ENCODE peak calls at places on chromosomes 1 and 21, in six cellular contexts. U is A549, I is left lung, H is tibial artery, M is MCF 10A, J is ascending aorta. D is an unnamed sample.

GRCh38 chr1:65055754-65056153 is 89.4 kb upstream of the JAK1 start:
- DNase-seq in U (no peak), I (no peak), H (no peak), M (no peak), J (no peak), D (peak)

GRCh38 chr1:71343686-71344416 is 263.0 kb upstream of the ZRANB2 start:
- DNase-seq in U (no peak), I (no peak), H (no peak), M (no peak), J (no peak), D (peak)

GRCh38 chr1:12370241-12370980 is 140.6 kb downstream of the VPS13D start:
- DNase-seq in U (no peak), I (no peak), H (no peak), M (no peak), J (no peak), D (no peak)

GRCh38 chr1:87143413-87144135 is 185.1 kb upstream of the LMO4 start:
- DNase-seq in U (no peak), I (no peak), H (no peak), M (no peak), J (no peak), D (no peak)

GRCh38 chr1:29679316-29679715 is 443.0 kb downstream of the PTPRU start:
- DNase-seq in U (no peak), I (no peak), H (peak), M (no peak), J (no peak), D (no peak)

GRCh38 chr21:41961282-41961701 is 7.5 kb upstream of the C2CD2 start:
- DNase-seq in U (no peak), I (no peak), H (no peak), M (no peak), J (no peak), D (peak)

GRCh38 chr1:53104289-53104913 is 38.0 kb downstream of the SLC1A7 start:
- DNase-seq in U (no peak), I (no peak), H (no peak), M (no peak), J (no peak), D (no peak)

GRCh38 chr1:172429324-172430127 is 9.0 kb downstream of the C1orf105 start:
- DNase-seq in U (peak), I (no peak), H (no peak), M (peak), J (no peak), D (peak)

GRCh38 chr1:39087109-39087834 is 61.1 kb downstream of the NDUFS5 start:
- DNase-seq in U (no peak), I (no peak), H (no peak), M (no peak), J (no peak), D (peak)

GRCh38 chr1:8671313-8671917 is 146.0 kb downstream of the RERE start:
- DNase-seq in U (peak), I (no peak), H (no peak), M (peak), J (no peak), D (peak)

GRCh38 chr1:58882322-58882951 is 98.6 kb upstream of the JUN start:
- DNase-seq in U (no peak), I (no peak), H (no peak), M (no peak), J (no peak), D (no peak)

GRCh38 chr1:231383159-231383855 is 38.8 kb downstream of the EGLN1 start:
- DNase-seq in U (no peak), I (no peak), H (no peak), M (peak), J (no peak), D (peak)

GRCh38 chr1:197441990-197442389 is 173.9 kb downstream of the CRB1 start:
- DNase-seq in U (no peak), I (no peak), H (peak), M (peak), J (no peak), D (peak)

GRCh38 chr1:39845569-39846566 is 37.4 kb downstream of the TRIT1 start:
- DNase-seq in U (no peak), I (peak), H (peak), M (peak), J (peak), D (peak)

GRCh38 chr1:165109013-165109412 is 247.5 kb downstream of the LMX1A start:
- DNase-seq in U (no peak), I (no peak), H (no peak), M (no peak), J (no peak), D (no peak)

GRCh38 chr1:60283690-60284089 is 210.1 kb upstream of the C1orf87 start:
- DNase-seq in U (no peak), I (no peak), H (no peak), M (no peak), J (no peak), D (peak)

GRCh38 chr1:154183045-154183968 is 8.6 kb downstream of the TPM3 start:
- DNase-seq in U (peak), I (peak), H (peak), M (peak), J (peak), D (peak)
- TF ChIP-seq CTCF in U (no peak), I (peak), H (peak), M (no peak), J (no peak), D (no peak)

DNA sequence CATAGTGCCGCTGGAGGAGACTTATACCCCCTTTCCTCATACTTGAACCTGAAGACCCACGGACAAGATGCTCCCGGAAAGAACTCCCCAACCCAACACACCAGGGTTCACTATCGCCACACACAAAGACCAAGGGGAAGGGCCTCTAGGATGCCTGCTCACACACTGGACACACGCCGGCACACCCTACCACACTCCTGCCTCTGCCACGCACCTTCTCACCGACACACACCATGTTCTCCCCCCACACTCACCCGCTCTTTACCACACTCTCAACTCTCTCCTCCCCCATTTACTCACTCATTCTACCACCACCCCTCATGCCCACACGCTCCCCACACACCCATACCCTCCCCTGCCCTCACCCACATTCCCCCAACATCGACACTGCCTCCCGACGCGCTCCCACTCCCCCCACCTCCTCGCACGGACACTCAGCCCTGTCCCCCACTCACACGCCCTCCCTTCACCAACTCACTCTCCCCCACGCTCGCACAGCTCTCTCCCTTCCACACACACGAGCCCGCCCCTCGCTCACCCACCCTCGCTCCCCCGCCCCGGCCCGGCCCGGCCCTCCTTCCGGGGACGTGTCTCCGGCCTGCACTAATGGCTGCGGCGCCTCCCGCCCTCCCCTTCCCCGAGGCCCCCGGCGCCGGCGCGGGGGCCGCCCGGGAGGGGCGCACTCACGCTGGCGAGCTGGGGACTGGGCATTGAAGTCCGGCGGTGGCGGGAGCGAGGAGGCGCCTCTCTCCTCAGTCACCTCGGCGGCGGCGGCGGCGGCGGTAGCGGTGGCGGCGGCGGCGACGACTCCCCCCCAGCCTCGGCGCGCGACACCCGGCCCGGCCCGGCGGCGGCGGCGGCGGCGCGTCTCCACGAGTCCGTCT is 626 bp downstream of the PTP4A2 start:
- DNase-seq in U (no peak), I (peak), H (peak), M (no peak), J (peak), D (peak)
- TF ChIP-seq CTCF in U (no peak), I (no peak), H (no peak), M (no peak), J (no peak), D (no peak)

DNA sequence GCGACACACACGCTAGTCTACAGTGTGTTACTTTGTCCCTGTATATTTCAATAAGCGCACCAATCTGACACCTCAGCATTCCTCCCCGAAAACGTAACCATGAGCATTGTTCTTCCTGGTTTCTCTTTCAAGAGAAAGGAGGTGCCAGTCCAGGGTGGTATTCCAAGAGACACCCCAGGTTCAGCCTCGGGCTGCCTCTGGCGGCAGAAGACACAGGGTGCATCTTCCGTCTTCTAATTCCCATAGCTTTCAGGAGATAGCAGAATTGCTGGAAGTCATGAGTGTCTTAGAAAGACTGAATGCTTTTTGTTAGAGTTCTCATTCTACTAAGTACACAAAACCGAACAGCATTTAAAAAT is 15.9 kb upstream of the RGS8 start:
- DNase-seq in U (no peak), I (no peak), H (no peak), M (no peak), J (no peak), D (peak)
- TF ChIP-seq CTCF in U (no peak), I (no peak), H (no peak), M (no peak), J (no peak), D (peak)

DNA sequence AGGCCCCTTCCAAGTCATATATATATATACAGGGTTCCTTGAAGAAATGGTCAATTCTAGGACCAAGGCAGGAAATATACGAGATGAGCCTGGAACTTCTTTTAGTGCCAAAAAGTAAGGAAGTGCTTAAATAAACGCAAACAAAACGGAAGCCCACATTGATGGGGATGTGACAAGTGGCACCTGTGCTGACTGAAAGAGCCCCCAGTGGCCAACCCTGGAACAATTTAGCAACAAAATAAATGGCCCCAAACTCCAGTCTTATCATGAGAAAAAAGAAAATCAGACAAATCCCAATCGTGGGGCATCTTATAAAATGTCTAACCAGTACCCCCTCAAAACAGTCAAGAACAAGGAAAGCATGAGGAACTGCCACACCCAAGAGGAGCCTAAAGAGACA is 17.7 kb downstream of the PLA2G5 start:
- DNase-seq in U (peak), I (no peak), H (no peak), M (no peak), J (no peak), D (no peak)
- TF ChIP-seq CTCF in U (no peak), I (no peak), H (no peak), M (peak), J (no peak), D (no peak)